ENCODE peak calls at places on chromosomes 16 and 17, in ten cellular contexts. H is stimulated activated naive CD8-positive, alpha-beta T cell treated with anti-CD3 and anti-CD28 coated beads, Interleukin-15, amount 100 ng/mL, for 72 hours; M is CD8-positive, alpha-beta memory T cell; Q is HFF-Myc; N is progenitor cell of endocrine pancreas; B is fibroblast of pulmonary artery; C is stimulated activated CD4-positive, alpha-beta T cell treated with anti-CD3 and anti-CD28 coated beads, Interleukin-4, amount 100 ng/mL, for 4 hours; P is prostate gland; U is NB4; L is activated T-cell treated with anti-CD3 and anti-CD28 coated beads, Interleukin-2, amount 50 U/mL, for 48 hours. E is an unnamed sample.

GRCh38 chr17:17519886-17520285 is 23.7 kb upstream of the RASD1 start:
- DNase-seq in P (no peak), C (no peak), B (no peak), Q (no peak), M (no peak), U (no peak), L (no peak), N (no peak), H (no peak), E (no peak)

GRCh38 chr17:33469911-33470310 is 176.8 kb upstream of the ASIC2 start:
- DNase-seq in Q (peak; percentile 5), B (peak; percentile 86), P (no peak), H (no peak), L (no peak), U (peak; percentile 6), M (no peak), N (no peak), C (no peak), E (no peak)

GRCh38 chr17:40538936-40539705 is 26.2 kb downstream of the CCR7 start:
- DNase-seq in M (no peak), H (no peak), U (no peak), B (no peak), C (no peak), P (no peak), L (no peak), N (no peak), Q (no peak), E (no peak)

GRCh38 chr16:30761427-30761927 is 385 bp downstream of the CFAP119 start:
- DNase-seq in H (peak; percentile 53), U (peak; percentile 83), P (no peak), L (peak; percentile 66), C (peak; percentile 30), B (no peak), M (peak; percentile 71), Q (no peak), N (peak; percentile 23), E (peak; percentile 87)

GRCh38 chr17:46043606-46044005 is 44.6 kb downstream of the STH start:
- DNase-seq in Q (no peak), L (no peak), M (no peak), U (no peak), N (no peak), B (no peak), C (no peak), H (no peak), P (no peak), E (no peak)

GRCh38 chr17:49018673-49019215 is 21.6 kb downstream of the IGF2BP1 start:
- DNase-seq in B (no peak), N (no peak), L (no peak), M (no peak), C (no peak), H (no peak), P (no peak), Q (no peak), U (no peak), E (no peak)

GRCh38 chr17:33262724-33263123 is 30.4 kb downstream of the ASIC2 start:
- DNase-seq in U (no peak), N (no peak), Q (no peak), M (no peak), P (no peak), B (no peak), H (no peak), C (no peak), L (no peak), E (no peak)

GRCh38 chr17:76642032-76642561 is 1.5 kb downstream of the ST6GALNAC1 start:
- DNase-seq in U (no peak), C (no peak), H (no peak), N (no peak), P (no peak), Q (no peak), M (no peak), L (no peak), B (no peak), E (no peak)